ENCODE peak calls at places on chromosomes 11 and 22, in six cellular contexts. S is cardiac muscle cell; X is iPS-NIHi11; O is H54; D is brain pericyte; A is effector memory CD4-positive, alpha-beta T cell. N is an unnamed sample.

GRCh38 chr11:132472411-132473205 is 1059.7 kb downstream of the OPCML start:
- DNase-seq in A (no peak), O (no peak), D (no peak), X (no peak), S (peak; percentile 22), N (no peak)

GRCh38 chr11:113774174-113774503 is 647 bp upstream of the ZW10 start:
- DNase-seq in D (no peak), A (no peak), S (no peak), O (no peak), X (no peak), N (no peak)

GRCh38 chr11:61908730-61909622 is 8.4 kb downstream of the RAB3IL1 start:
- DNase-seq in A (no peak), S (peak; percentile 59), O (no peak), X (peak; percentile 67), D (no peak), N (no peak)

GRCh38 chr11:117572129-117572528 is 224.9 kb downstream of the DSCAML1 start:
- DNase-seq in S (peak; percentile 2), X (no peak), D (no peak), O (no peak), A (no peak), N (no peak)

GRCh38 chr11:11291432-11292015 is 61.5 kb downstream of the CSNK2A3 start:
- DNase-seq in X (no peak), D (no peak), A (no peak), S (no peak), O (no peak), N (no peak)

GRCh38 chr22:24503851-24504170 is 8.7 kb downstream of the UPB1 start:
- DNase-seq in O (no peak), D (no peak), S (no peak), X (no peak), A (no peak), N (no peak)

GRCh38 chr11:117793521-117793920 is 3.5 kb downstream of the DSCAML1 start:
- DNase-seq in O (no peak), S (no peak), X (no peak), A (no peak), D (no peak), N (no peak)

GRCh38 chr22:22756109-22756508 is 111.7 kb downstream of the GGTLC2 start:
- DNase-seq in S (no peak), O (no peak), A (no peak), X (no peak), D (no peak), N (no peak)

GRCh38 chr22:36541831-36542391 is 12.9 kb upstream of the EIF3D start:
- DNase-seq in A (no peak), S (peak; percentile 74), X (no peak), D (no peak), O (no peak), N (no peak)